ENCODE peak calls at places on chromosomes 13 and 19, in five cellular contexts. J, H, S, O and Q are unnamed samples.
A peak's percentile ranks its signal among the peaks of the same experiment; 100 is the strongest.

GRCh38 chr19:50357178-50358100 is 8.0 kb downstream of the NAPSA start:
- DNase-seq in O (peak; percentile 90), S (peak; percentile 84), J (peak; percentile 79), H (peak; percentile 77), Q (peak; percentile 89)

GRCh38 chr19:15463865-15464371 is 426 bp downstream of the RASAL3 start:
- DNase-seq in O (peak; percentile 85), S (peak; percentile 63), J (peak; percentile 64), H (no peak), Q (no peak)

GRCh38 chr13:111906816-111907215 is 160.1 kb upstream of the SOX1 start:
- DNase-seq in O (no peak), H (no peak), S (no peak), J (no peak), Q (no peak)

GRCh38 chr19:6743714-6744380 is 4.4 kb downstream of the TRIP10 start:
- DNase-seq in O (no peak), H (no peak), J (peak; percentile 5), S (no peak), Q (no peak)

GRCh38 chr19:17577698-17578097 is 22.2 kb downstream of the COLGALT1 start:
- DNase-seq in S (no peak), J (no peak), H (no peak), O (no peak), Q (no peak)

GRCh38 chr13:42760949-42761348 is 20.4 kb upstream of the FAM216B start:
- DNase-seq in O (no peak), J (no peak), S (no peak), H (no peak), Q (no peak)

GRCh38 chr13:29428310-29428991 is 167.0 kb downstream of the SLC7A1 start:
- DNase-seq in S (no peak), H (peak; percentile 61), O (no peak), J (no peak), Q (peak; percentile 20)

GRCh38 chr19:46898731-46899130 is 37.9 kb downstream of the ARHGAP35 start:
- DNase-seq in H (no peak), S (no peak), O (no peak), J (no peak), Q (peak; percentile 56)

GRCh38 chr19:42275517-42275916 is 6.5 kb downstream of the CIC start:
- DNase-seq in S (no peak), J (no peak), O (no peak), H (no peak), Q (no peak)

GRCh38 chr19:49808762-49809154 is 4.3 kb downstream of the FUZ start:
- DNase-seq in O (peak; percentile 93), J (peak; percentile 95), S (peak; percentile 69), H (peak; percentile 95), Q (peak; percentile 97)

GRCh38 chr13:99028890-99029289 is 51.0 kb upstream of the DOCK9 start:
- DNase-seq in J (no peak), S (no peak), H (no peak), O (no peak), Q (no peak)

GRCh38 chr19:3785938-3786824 is at the start of gene MATK:
- DNase-seq in J (no peak), S (peak; percentile 35), O (peak; percentile 45), H (no peak), Q (no peak)

GRCh38 chr19:40217027-40217810 is 965 bp downstream of the TTC9B start:
- DNase-seq in H (no peak), O (peak; percentile 72), S (no peak), J (peak; percentile 71), Q (peak; percentile 52)

GRCh38 chr13:74218291-74218690 is 84.1 kb upstream of the KLF12 start:
- DNase-seq in H (no peak), O (no peak), S (no peak), J (no peak), Q (no peak)

GRCh38 chr19:36574762-36575161 is 1.7 kb upstream of the ZNF529 start:
- DNase-seq in O (no peak), S (no peak), H (no peak), J (no peak), Q (no peak)

GRCh38 chr19:5079410-5079774 is 110.5 kb downstream of the KDM4B start:
- DNase-seq in J (no peak), H (no peak), O (no peak), S (no peak), Q (no peak)

GRCh38 chr19:16938211-16938610 is 49.4 kb downstream of the F2RL3 start:
- DNase-seq in H (no peak), O (no peak), J (no peak), S (no peak), Q (no peak)

GRCh38 chr19:8239528-8240273 is 30.5 kb downstream of the CERS4 start:
- DNase-seq in J (no peak), S (no peak), H (no peak), O (no peak), Q (no peak)

GRCh38 chr19:28307963-28308362 is 905.0 kb downstream of the UQCRFS1 start:
- DNase-seq in O (no peak), S (no peak), J (peak; percentile 16), H (no peak), Q (no peak)

GRCh38 chr19:15330801-15331418 is 1.4 kb downstream of the BRD4 start:
- DNase-seq in S (no peak), O (no peak), H (no peak), J (peak; percentile 21), Q (peak; percentile 37)

GRCh38 chr13:98457053-98457452 is 119.9 kb downstream of the STK24 start:
- DNase-seq in J (no peak), O (no peak), H (peak; percentile 12), S (no peak), Q (no peak)

GRCh38 chr19:16682539-16682938 is 21.6 kb downstream of the TMEM38A start:
- DNase-seq in J (no peak), H (no peak), S (no peak), O (no peak), Q (no peak)

GRCh38 chr13:53201454-53202225 is 173.0 kb downstream of the OLFM4 start:
- DNase-seq in O (peak; percentile 53), J (peak; percentile 15), S (no peak), H (peak; percentile 14), Q (peak; percentile 51)

GRCh38 chr19:35125270-35125717 is 9.6 kb downstream of the LGI4 start:
- DNase-seq in H (no peak), S (no peak), J (no peak), O (peak; percentile 73), Q (no peak)

GRCh38 chr13:108377646-108378206 is 108.2 kb downstream of the TNFSF13B start:
- DNase-seq in J (no peak), H (no peak), S (no peak), O (no peak), Q (no peak)

GRCh38 chr19:35937345-35938281 is 1.4 kb downstream of the LRFN3 start:
- DNase-seq in O (no peak), H (no peak), S (no peak), J (no peak), Q (no peak)

GRCh38 chr19:51993422-51993821 is 6.8 kb upstream of the ZNF350 start:
- DNase-seq in O (no peak), J (no peak), H (no peak), S (no peak), Q (no peak)

GRCh38 chr13:109211616-109212015 is 574.8 kb downstream of the IRS2 start:
- DNase-seq in H (no peak), J (no peak), S (no peak), O (no peak), Q (no peak)

GRCh38 chr19:38362076-38362945 is 12.1 kb upstream of the PSMD8 start:
- DNase-seq in S (peak; percentile 64), O (peak; percentile 92), J (peak; percentile 89), H (peak; percentile 85), Q (peak; percentile 79)